ENCODE peak calls at places on chromosomes 3 and 15, in eight cellular contexts. One of them, this sample, is unnamed.

GRCh38 chr3:119497824-119498187 is 541 bp upstream of the TIMMDC1 start:
- DNase-seq in MCF 10A: peak
- DNase-seq in heart left ventricle: no peak
- DNase-seq in A549: peak
- DNase-seq in PC-3: peak
- DNase-seq in AG04450: no peak
- DNase-seq in endothelial cell: peak
- DNase-seq in GM12865: peak
- DNase-seq in this sample: no peak

GRCh38 chr3:127951276-127951675 is 36.2 kb downstream of the KBTBD12 start:
- DNase-seq in MCF 10A: peak
- DNase-seq in heart left ventricle: no peak
- DNase-seq in A549: no peak
- DNase-seq in PC-3: peak
- DNase-seq in AG04450: no peak
- DNase-seq in endothelial cell: no peak
- DNase-seq in GM12865: no peak
- DNase-seq in this sample: no peak

GRCh38 chr3:129000742-129001100 is 383 bp upstream of the EFCC1 start:
- DNase-seq in MCF 10A: no peak
- DNase-seq in heart left ventricle: no peak
- DNase-seq in A549: no peak
- DNase-seq in PC-3: no peak
- DNase-seq in AG04450: no peak
- DNase-seq in endothelial cell: no peak
- DNase-seq in GM12865: no peak
- DNase-seq in this sample: no peak

GRCh38 chr3:15427182-15427880 is at the start of the genes EAF1 and METTL6:
- DNase-seq in MCF 10A: peak
- DNase-seq in heart left ventricle: peak
- DNase-seq in A549: peak
- DNase-seq in PC-3: peak
- DNase-seq in AG04450: peak
- DNase-seq in endothelial cell: peak
- DNase-seq in GM12865: peak
- DNase-seq in this sample: peak

GRCh38 chr3:127019449-127019848 is 36.5 kb downstream of the PLXNA1 start:
- DNase-seq in MCF 10A: no peak
- DNase-seq in heart left ventricle: no peak
- DNase-seq in A549: no peak
- DNase-seq in PC-3: peak
- DNase-seq in AG04450: no peak
- DNase-seq in endothelial cell: no peak
- DNase-seq in GM12865: no peak
- DNase-seq in this sample: no peak

GRCh38 chr15:92944946-92945521 is 44.9 kb downstream of the CHD2 start:
- DNase-seq in MCF 10A: no peak
- DNase-seq in heart left ventricle: no peak
- DNase-seq in A549: no peak
- DNase-seq in PC-3: no peak
- DNase-seq in AG04450: no peak
- DNase-seq in endothelial cell: no peak
- DNase-seq in GM12865: no peak
- DNase-seq in this sample: no peak

GRCh38 chr15:26634319-26634718 is 138.5 kb downstream of the GABRB3 start:
- DNase-seq in MCF 10A: no peak
- DNase-seq in heart left ventricle: no peak
- DNase-seq in A549: no peak
- DNase-seq in PC-3: no peak
- DNase-seq in AG04450: no peak
- DNase-seq in endothelial cell: no peak
- DNase-seq in GM12865: no peak
- DNase-seq in this sample: no peak

GRCh38 chr3:156456771-156457224 is 98.1 kb downstream of the SSR3 start:
- DNase-seq in MCF 10A: peak
- DNase-seq in heart left ventricle: no peak
- DNase-seq in A549: no peak
- DNase-seq in PC-3: peak
- DNase-seq in AG04450: no peak
- DNase-seq in endothelial cell: no peak
- DNase-seq in GM12865: no peak
- DNase-seq in this sample: no peak

GRCh38 chr15:80893777-80894176 is 95.8 kb downstream of the MESD start:
- DNase-seq in MCF 10A: peak
- DNase-seq in heart left ventricle: no peak
- DNase-seq in A549: no peak
- DNase-seq in PC-3: peak
- DNase-seq in AG04450: no peak
- DNase-seq in endothelial cell: no peak
- DNase-seq in GM12865: no peak
- DNase-seq in this sample: no peak

GRCh38 chr3:9916734-9917680 is at the start of gene IL17RC:
- DNase-seq in MCF 10A: peak
- DNase-seq in heart left ventricle: peak
- DNase-seq in A549: peak
- DNase-seq in PC-3: peak
- DNase-seq in AG04450: peak
- DNase-seq in endothelial cell: peak
- DNase-seq in GM12865: no peak
- DNase-seq in this sample: no peak

GRCh38 chr3:112353365-112353764 is 20.4 kb downstream of the CD200 start:
- DNase-seq in MCF 10A: no peak
- DNase-seq in heart left ventricle: no peak
- DNase-seq in A549: no peak
- DNase-seq in PC-3: no peak
- DNase-seq in AG04450: no peak
- DNase-seq in endothelial cell: no peak
- DNase-seq in GM12865: no peak
- DNase-seq in this sample: no peak

GRCh38 chr3:138043266-138044029 is 33.5 kb downstream of the CLDN18 start:
- DNase-seq in MCF 10A: peak
- DNase-seq in heart left ventricle: no peak
- DNase-seq in A549: no peak
- DNase-seq in PC-3: peak
- DNase-seq in AG04450: peak
- DNase-seq in endothelial cell: no peak
- DNase-seq in GM12865: no peak
- DNase-seq in this sample: no peak

GRCh38 chr3:141266797-141267555 is 35.4 kb downstream of the PXYLP1 start:
- DNase-seq in MCF 10A: no peak
- DNase-seq in heart left ventricle: no peak
- DNase-seq in A549: no peak
- DNase-seq in PC-3: no peak
- DNase-seq in AG04450: no peak
- DNase-seq in endothelial cell: no peak
- DNase-seq in GM12865: peak
- DNase-seq in this sample: no peak

GRCh38 chr15:65796610-65797012 is 4.5 kb upstream of the DENND4A start:
- DNase-seq in MCF 10A: peak
- DNase-seq in heart left ventricle: no peak
- DNase-seq in A549: peak
- DNase-seq in PC-3: peak
- DNase-seq in AG04450: no peak
- DNase-seq in endothelial cell: no peak
- DNase-seq in GM12865: no peak
- DNase-seq in this sample: no peak

GRCh38 chr15:101451192-101451799 is 38.2 kb downstream of the PCSK6 start:
- DNase-seq in MCF 10A: no peak
- DNase-seq in heart left ventricle: peak
- DNase-seq in A549: no peak
- DNase-seq in PC-3: no peak
- DNase-seq in AG04450: no peak
- DNase-seq in endothelial cell: no peak
- DNase-seq in GM12865: no peak
- DNase-seq in this sample: no peak

GRCh38 chr15:43483306-43484128 is 9.4 kb downstream of the TP53BP1 start:
- DNase-seq in MCF 10A: peak
- DNase-seq in heart left ventricle: no peak
- DNase-seq in A549: no peak
- DNase-seq in PC-3: peak
- DNase-seq in AG04450: no peak
- DNase-seq in endothelial cell: no peak
- DNase-seq in GM12865: peak
- DNase-seq in this sample: no peak

DNA sequence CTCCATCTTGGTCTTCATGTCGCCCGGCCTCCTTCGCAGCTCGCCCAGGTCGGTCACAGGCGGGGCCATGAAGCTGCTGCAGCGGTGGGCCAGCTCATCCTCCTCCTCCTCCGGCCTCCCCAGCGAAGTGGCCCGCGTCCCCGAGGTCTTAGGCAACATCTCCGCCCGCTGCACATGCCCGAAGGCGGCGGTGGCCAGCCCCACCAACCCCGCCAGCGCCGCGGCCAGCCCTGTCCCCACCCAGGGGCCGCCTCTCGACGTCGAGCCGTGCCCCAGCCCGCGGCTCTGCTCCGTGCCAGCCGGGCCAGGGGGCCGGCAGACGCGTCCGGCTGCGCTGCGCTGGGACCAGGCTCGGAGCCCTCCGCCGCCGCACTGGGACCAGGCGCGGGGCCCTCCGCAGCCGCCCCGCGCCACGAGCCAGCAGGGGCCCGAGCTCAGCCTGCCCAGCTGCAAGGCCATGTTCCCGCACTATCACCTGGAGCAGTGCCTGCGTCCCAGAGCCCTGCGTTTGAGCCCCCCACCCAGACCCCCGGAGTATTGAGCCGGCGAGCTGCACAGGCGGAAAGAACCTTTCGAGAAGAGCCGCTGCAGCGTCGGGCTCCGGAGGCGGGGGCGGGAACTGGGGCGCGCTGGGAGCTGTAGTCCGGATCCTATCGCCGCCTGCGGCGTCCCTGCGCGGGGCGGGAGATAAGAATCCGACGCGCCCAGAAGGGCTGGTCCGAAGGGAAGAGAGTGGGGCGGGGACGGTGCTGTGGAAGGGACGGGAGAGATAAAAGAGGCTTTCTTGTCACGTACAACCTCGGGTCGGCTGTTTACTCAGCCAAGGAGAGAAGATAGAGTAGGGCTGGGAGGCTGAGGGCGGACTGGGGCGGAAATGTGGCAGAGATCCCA is at the start of gene CPOX:
- DNase-seq in MCF 10A: peak
- DNase-seq in heart left ventricle: peak
- DNase-seq in A549: peak
- DNase-seq in PC-3: peak
- DNase-seq in AG04450: peak
- DNase-seq in endothelial cell: peak
- DNase-seq in GM12865: peak
- DNase-seq in this sample: peak
- TF ChIP-seq CTCF in MCF 10A: no peak
- TF ChIP-seq CTCF in heart left ventricle: no peak
- TF ChIP-seq CTCF in A549: no peak
- TF ChIP-seq CTCF in PC-3: no peak
- TF ChIP-seq CTCF in AG04450: no peak
- TF ChIP-seq CTCF in endothelial cell: no peak
- TF ChIP-seq CTCF in GM12865: no peak
- TF ChIP-seq CTCF in this sample: no peak

DNA sequence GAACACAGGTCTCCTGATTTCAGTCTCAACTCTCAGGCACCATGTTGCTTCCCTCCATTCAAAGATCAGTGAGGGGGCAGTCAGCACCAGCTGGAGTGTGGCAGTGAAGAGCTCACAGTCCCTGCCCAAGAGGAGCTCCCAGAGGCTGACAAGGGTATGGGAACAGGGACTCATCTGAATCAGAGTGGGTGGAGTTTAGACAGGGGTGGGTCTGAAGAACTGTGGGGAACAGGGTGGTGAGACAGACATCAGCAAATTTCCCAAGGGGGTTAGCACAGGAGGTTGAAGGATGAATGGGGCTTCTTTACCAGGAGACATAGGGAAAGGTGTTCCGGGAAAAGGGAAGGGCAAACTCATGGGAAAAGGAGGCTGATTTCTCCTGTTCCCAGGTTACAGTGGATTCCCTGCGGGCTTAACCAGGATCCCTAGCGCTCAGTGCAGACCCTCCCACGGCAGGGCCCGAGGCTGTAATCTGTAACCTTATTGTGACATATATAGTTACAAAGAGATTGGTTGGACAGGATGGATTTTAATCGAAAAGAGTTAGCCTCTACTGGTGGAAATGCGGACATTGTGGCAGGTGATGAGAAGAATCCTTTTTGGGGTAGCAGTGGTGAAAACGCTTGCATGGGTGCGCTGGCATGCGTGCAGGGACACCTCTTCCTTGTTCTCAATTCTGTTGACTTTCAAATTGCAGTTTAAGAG is 160.2 kb downstream of the SMAD6 start:
- DNase-seq in MCF 10A: peak
- DNase-seq in heart left ventricle: peak
- DNase-seq in A549: peak
- DNase-seq in PC-3: peak
- DNase-seq in AG04450: no peak
- DNase-seq in endothelial cell: no peak
- DNase-seq in GM12865: no peak
- DNase-seq in this sample: no peak
- TF ChIP-seq CTCF in MCF 10A: no peak
- TF ChIP-seq CTCF in heart left ventricle: no peak
- TF ChIP-seq CTCF in A549: no peak
- TF ChIP-seq CTCF in PC-3: no peak
- TF ChIP-seq CTCF in AG04450: no peak
- TF ChIP-seq CTCF in endothelial cell: no peak
- TF ChIP-seq CTCF in GM12865: no peak
- TF ChIP-seq CTCF in this sample: no peak

DNA sequence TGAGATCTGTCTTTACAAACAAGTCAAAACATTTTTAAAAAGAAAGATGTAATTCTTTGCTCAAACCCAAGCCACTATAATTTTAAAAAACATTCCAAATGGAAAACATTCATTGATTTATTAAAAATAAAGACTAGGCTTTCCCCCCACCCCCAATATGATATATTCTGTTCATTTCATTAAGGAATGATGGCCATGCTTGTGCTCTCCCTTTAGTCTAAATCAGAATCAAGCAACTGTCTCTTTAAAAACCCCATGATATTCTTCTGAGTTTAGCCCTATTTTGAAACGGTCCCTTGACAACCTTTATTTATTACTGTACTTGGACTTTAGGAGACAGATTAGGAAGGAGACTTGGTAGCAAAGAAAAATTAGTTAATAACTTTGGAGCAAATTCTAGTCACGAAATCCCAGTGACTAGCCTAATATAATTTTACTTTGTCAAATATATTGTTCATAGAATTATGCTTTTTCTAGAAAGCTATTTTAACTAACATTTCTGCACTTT is 38.4 kb downstream of the TSC22D2 start:
- DNase-seq in MCF 10A: no peak
- DNase-seq in heart left ventricle: no peak
- DNase-seq in A549: no peak
- DNase-seq in PC-3: no peak
- DNase-seq in AG04450: no peak
- DNase-seq in endothelial cell: no peak
- DNase-seq in GM12865: no peak
- DNase-seq in this sample: no peak
- TF ChIP-seq CTCF in MCF 10A: no peak
- TF ChIP-seq CTCF in heart left ventricle: no peak
- TF ChIP-seq CTCF in A549: no peak
- TF ChIP-seq CTCF in PC-3: no peak
- TF ChIP-seq CTCF in AG04450: no peak
- TF ChIP-seq CTCF in endothelial cell: no peak
- TF ChIP-seq CTCF in GM12865: no peak
- TF ChIP-seq CTCF in this sample: no peak

DNA sequence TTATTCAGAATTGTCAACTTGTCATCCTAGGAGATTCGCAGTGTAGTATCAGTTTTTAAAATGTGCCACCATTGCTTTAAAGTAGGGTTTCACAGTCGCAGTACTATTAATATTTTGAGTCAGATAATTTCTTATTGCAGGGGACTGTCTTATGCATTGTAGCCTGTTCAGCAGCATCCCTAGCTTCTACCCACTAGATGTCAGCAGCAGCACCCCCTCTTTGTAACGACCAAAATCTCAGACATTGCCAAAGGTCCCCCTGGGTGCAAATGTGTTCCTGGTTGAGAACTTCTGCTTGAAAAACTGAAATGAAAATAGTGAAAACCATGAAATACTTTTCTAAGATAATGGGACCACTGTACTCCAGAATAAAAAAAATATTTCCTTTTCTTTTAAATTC is 474.8 kb downstream of the CNTN3 start:
- DNase-seq in MCF 10A: no peak
- DNase-seq in heart left ventricle: no peak
- DNase-seq in A549: no peak
- DNase-seq in PC-3: no peak
- DNase-seq in AG04450: no peak
- DNase-seq in endothelial cell: peak
- DNase-seq in GM12865: no peak
- DNase-seq in this sample: no peak
- TF ChIP-seq CTCF in MCF 10A: no peak
- TF ChIP-seq CTCF in heart left ventricle: no peak
- TF ChIP-seq CTCF in A549: no peak
- TF ChIP-seq CTCF in PC-3: no peak
- TF ChIP-seq CTCF in AG04450: peak
- TF ChIP-seq CTCF in endothelial cell: no peak
- TF ChIP-seq CTCF in GM12865: no peak
- TF ChIP-seq CTCF in this sample: no peak

This sample was measured in activated B cell treated with CpG ODN at 0.5 μM for 24 hours.